ENCODE peak calls at places on chromosomes 16 and 17, in four cellular contexts. K, V, L and H are unnamed samples.

GRCh38 chr17:41625602-41626001 is 1.2 kb upstream of the KRT17 start:
- DNase-seq in K (no peak), V (no peak), L (no peak), H (no peak)

GRCh38 chr16:51374346-51374745 is 223.3 kb upstream of the SALL1 start:
- DNase-seq in K (no peak), V (no peak), L (no peak), H (no peak)

GRCh38 chr16:27434141-27435051 is 32.4 kb downstream of the IL21R start:
- DNase-seq in K (no peak), V (peak; percentile 16), L (no peak), H (no peak)

GRCh38 chr17:14997290-14997689 is 267.8 kb downstream of the PMP22 start:
- DNase-seq in K (no peak), V (no peak), L (no peak), H (no peak)

GRCh38 chr16:46932802-46933201 is 40.7 kb downstream of the DNAJA2 start:
- DNase-seq in K (no peak), V (no peak), L (no peak), H (no peak)

GRCh38 chr17:46942441-46943217 is 19.7 kb downstream of the GOSR2 start:
- DNase-seq in K (peak; percentile 68), V (peak; percentile 49), L (peak; percentile 71), H (peak; percentile 63)

GRCh38 chr17:3647769-3648540 is 11.4 kb downstream of the CTNS start:
- DNase-seq in K (peak; percentile 47), V (no peak), L (no peak), H (peak; percentile 61)

GRCh38 chr17:685006-685405 is 29.6 kb downstream of the VPS53 start:
- DNase-seq in K (no peak), V (no peak), L (no peak), H (no peak)

GRCh38 chr16:71709231-71709781 is 15.2 kb downstream of the PHLPP2 start:
- DNase-seq in K (no peak), V (no peak), L (no peak), H (no peak)

GRCh38 chr16:71707199-71707598 is 17.3 kb downstream of the PHLPP2 start:
- DNase-seq in K (no peak), V (no peak), L (no peak), H (no peak)

GRCh38 chr16:71711789-71712188 is 12.7 kb downstream of the PHLPP2 start:
- DNase-seq in K (no peak), V (no peak), L (no peak), H (no peak)

GRCh38 chr16:71712501-71712900 is 12.0 kb downstream of the PHLPP2 start:
- DNase-seq in K (no peak), V (no peak), L (no peak), H (no peak)

GRCh38 chr16:71708696-71709095 is 15.8 kb downstream of the PHLPP2 start:
- DNase-seq in K (no peak), V (no peak), L (no peak), H (no peak)
- H3K27me3 ChIP-seq in K (no peaks in the 10 kb centered on the region), V (no peaks in the 10 kb centered on the region), L (no peaks in the 10 kb centered on the region), H (no peaks in the 10 kb centered on the region)

DNA sequence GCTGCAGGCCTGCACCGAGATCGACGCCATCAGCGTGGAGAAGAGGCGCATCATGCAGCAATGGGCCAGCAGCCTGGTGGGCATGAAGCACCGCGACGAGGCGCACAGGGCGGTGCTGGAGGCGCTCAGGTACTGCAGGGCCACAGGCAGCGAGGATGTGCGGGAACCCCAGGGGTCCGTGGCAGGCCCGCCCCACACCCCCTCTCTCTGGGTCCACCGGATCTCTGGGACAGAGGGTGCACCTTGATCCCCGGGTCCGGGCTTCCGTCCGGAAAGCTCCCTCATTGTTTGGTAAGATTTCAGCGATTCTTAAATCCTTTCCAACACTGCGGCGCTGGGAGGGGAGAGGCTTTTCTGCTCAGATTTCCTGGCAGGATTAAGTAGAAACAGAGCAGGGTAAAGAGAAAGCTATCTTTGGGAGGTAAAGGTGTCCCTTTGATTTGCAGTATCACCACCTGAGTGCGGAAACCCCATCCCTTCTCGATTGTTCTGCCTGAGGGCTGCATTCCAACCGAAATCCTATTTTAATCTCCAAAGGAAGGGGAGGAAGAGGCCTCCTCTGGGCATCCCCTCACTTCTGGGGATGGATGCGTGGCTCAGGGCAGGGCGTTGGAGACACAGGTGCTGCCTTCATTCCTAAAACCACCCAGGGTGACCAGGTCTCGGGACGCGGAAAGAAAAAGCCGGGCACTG is 29.2 kb downstream of the CCDC40 start:
- DNase-seq in K (no peak), V (no peak), L (no peak), H (no peak)
- TF ChIP-seq CTCF in K (no peak), V (no peak), L (no peak), H (no peak)

DNA sequence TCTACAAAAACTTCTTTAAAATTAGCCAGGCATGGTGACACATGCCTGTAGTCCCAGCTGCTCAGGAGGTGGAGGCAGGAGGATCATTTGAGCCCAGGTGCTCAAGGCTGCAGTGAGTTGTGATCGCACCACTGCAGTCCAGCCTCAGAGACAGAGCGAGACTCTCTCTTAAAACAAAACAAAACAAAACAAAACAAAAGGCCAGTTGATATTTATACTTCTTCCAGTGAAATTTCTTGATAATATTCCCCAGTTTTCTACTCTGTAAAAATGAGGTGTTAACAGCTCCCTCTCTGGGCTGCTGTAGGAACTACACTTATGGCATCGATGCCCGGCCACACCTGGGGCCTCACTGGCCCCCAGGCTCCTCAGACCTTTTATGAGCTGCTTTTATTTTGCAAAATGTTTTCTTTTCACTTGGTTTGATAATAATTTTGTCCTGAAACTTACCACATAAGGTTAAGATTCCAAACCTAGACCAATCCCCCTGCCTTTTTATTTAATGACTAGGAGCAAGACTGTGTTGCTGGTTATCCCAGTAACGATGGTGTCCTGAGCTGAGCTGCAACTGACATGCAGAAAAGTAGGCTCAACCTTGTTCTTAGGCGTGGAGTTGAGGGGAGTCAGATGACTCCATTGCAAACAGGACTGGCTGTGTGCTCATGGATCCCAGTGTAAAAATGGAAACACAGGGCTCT is 17.6 kb downstream of the MAPK8IP3 start:
- DNase-seq in K (peak; percentile 38), V (no peak), L (no peak), H (peak; percentile 49)
- H3K4me1 ChIP-seq in K (peaks cover 23% of the 10 kb centered on the region), V (peaks cover 15% of the 10 kb centered on the region), L (peaks cover 38% of the 10 kb centered on the region), H (peaks cover 23% of the 10 kb centered on the region)

GRCh38 chr17:77729587-77729986 is 228.9 kb upstream of the TNRC6C start:
- DNase-seq in K (no peak), V (no peak), L (no peak), H (no peak)

GRCh38 chr17:77727216-77727615 is 231.3 kb upstream of the TNRC6C start:
- DNase-seq in K (peak; percentile 2), V (no peak), L (no peak), H (no peak)

GRCh38 chr17:77728022-77728671 is 230.4 kb upstream of the TNRC6C start:
- DNase-seq in K (no peak), V (no peak), L (no peak), H (no peak)

GRCh38 chr17:77730376-77730775 is 228.1 kb upstream of the TNRC6C start:
- DNase-seq in K (no peak), V (no peak), L (no peak), H (no peak)

DNA sequence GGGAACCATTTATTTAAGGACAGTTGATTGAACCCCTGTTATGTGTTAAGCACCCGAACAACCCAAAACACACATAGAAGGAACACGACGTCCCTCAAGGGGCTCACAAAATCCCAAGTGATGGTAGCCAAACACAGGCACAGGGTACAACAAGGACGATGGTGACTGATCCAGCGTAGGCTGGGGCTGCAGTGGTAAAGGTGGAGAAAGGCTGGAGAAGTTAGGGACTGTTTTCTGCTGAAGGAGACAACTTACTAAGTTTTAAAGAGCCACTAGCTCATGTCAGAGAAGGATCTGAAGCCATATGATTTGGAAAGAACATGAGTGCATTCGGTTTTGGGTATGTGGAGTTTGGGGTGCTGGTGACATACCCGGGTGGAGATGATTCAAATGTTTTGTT is 229.6 kb upstream of the TNRC6C start:
- DNase-seq in K (no peak), V (no peak), L (no peak), H (no peak)
- H3K27me3 ChIP-seq in K (no peaks in the 10 kb centered on the region), V (peaks cover 15% of the 10 kb centered on the region), L (no peaks in the 10 kb centered on the region), H (no peaks in the 10 kb centered on the region)

GRCh38 chr16:21101631-21102420 is 48.8 kb downstream of the DNAH3 start:
- DNase-seq in K (peak; percentile 20), V (no peak), L (no peak), H (peak; percentile 23)
- TF ChIP-seq CTCF in K (peak; percentile 49), V (peak; percentile 12), L (peak; percentile 22), H (peak; percentile 14)

DNA sequence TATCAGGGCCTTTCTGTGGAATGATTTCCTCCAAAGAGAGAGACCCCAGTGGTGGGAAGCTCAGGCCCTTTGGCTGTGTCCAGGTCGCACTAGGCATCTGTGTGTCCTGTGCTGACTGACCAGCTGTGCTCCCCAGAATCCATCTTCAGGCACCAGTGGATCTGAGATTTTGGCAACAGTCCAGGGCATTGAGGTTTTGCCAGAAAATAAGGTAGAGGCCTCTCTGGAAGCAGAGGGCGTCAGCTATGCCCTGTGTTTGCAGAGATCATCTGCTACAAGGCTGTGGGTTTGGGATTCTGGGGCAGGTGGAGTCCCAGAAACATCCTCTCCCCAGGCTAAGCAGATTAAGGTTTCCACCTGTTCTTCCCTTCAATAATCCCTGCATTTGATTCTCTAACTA is 57.5 kb upstream of the TOB1 start:
- DNase-seq in K (no peak), V (no peak), L (no peak), H (no peak)
- H3K4me1 ChIP-seq in K (peaks cover 12% of the 10 kb centered on the region), V (no peaks in the 10 kb centered on the region), L (peaks cover 15% of the 10 kb centered on the region), H (peaks cover 36% of the 10 kb centered on the region)

GRCh38 chr17:42670925-42671657 is 5.7 kb downstream of the PLEKHH3 start:
- DNase-seq in K (no peak), V (no peak), L (no peak), H (no peak)

GRCh38 chr17:42669705-42670198 is 7.0 kb downstream of the PLEKHH3 start:
- DNase-seq in K (no peak), V (no peak), L (no peak), H (no peak)

GRCh38 chr17:42672038-42672437 is 4.8 kb downstream of the PLEKHH3 start:
- DNase-seq in K (no peak), V (no peak), L (no peak), H (no peak)

GRCh38 chr17:42673266-42673884 is 3.4 kb downstream of the PLEKHH3 start:
- DNase-seq in K (no peak), V (no peak), L (no peak), H (peak; percentile 52)

GRCh38 chr17:42670199-42670924 is 6.4 kb downstream of the PLEKHH3 start:
- DNase-seq in K (no peak), V (no peak), L (no peak), H (no peak)
- H3K27me3 ChIP-seq in K (peaks cover 2% of the 10 kb centered on the region), V (peaks cover 63% of the 10 kb centered on the region), L (peaks cover 2% of the 10 kb centered on the region), H (no peaks in the 10 kb centered on the region)

DNA sequence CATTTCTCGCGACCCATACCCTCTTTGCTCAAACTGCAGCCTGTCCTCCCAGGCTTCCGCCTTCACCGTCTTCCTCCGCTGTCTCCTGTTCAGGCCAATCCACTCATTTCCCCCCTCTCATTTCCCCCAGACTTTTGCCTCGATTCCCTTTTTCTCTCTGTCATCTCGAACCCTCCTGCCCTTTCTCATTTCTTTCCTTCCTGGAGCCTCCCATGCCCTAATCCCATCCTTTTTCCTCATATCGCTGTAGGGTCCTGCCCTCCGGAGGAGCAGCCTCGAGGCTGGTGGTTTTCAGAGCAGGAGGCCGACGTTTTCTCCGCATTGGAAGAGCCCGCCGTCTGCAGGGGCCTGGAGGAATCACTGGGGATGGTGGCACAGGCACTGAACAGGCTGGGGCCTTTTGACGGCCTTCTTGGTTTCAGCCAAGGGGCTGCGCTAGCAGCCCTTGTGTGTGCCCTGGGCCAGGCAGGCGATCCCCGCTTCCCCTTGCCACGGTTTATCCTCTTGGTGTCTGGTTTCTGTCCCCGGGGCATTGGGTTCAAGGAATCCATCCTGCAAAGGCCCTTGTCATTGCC is 620 bp downstream of the OVCA2 start:
- DNase-seq in K (no peak), V (no peak), L (no peak), H (no peak)
- TF ChIP-seq CTCF in K (peak; percentile 22), V (no peak), L (no peak), H (no peak)